ENCODE peak calls at places on chromosome 19, in eight cellular contexts. One of them, this sample, is unnamed.

GRCh38 chr19:1098177-1099051 is 3.2 kb upstream of the POLR2E start:
- DNase-seq in fibroblast of mammary gland: peak; percentile 51
- DNase-seq in WTC11: no peak
- DNase-seq in glutamatergic neuron: no peak
- DNase-seq in epithelial cell of esophagus: peak; percentile 93
- DNase-seq in type B pancreatic cell: no peak
- DNase-seq in brain microvascular endothelial cell: no peak
- DNase-seq in left ventricle myocardium inferior: no peak
- DNase-seq in this sample: peak; percentile 82

GRCh38 chr19:8210660-8211101 is 1.5 kb downstream of the CERS4 start:
- DNase-seq in fibroblast of mammary gland: no peak
- DNase-seq in WTC11: no peak
- DNase-seq in glutamatergic neuron: no peak
- DNase-seq in epithelial cell of esophagus: no peak
- DNase-seq in type B pancreatic cell: no peak
- DNase-seq in brain microvascular endothelial cell: no peak
- DNase-seq in left ventricle myocardium inferior: no peak
- DNase-seq in this sample: no peak

GRCh38 chr19:47158879-47159509 is 28.4 kb downstream of the SAE1 start:
- DNase-seq in fibroblast of mammary gland: no peak
- DNase-seq in WTC11: no peak
- DNase-seq in glutamatergic neuron: no peak
- DNase-seq in epithelial cell of esophagus: peak; percentile 85
- DNase-seq in type B pancreatic cell: no peak
- DNase-seq in brain microvascular endothelial cell: peak; percentile 27
- DNase-seq in left ventricle myocardium inferior: no peak
- DNase-seq in this sample: peak; percentile 68

GRCh38 chr19:31517466-31518180 is 168.4 kb upstream of the TSHZ3 start:
- DNase-seq in fibroblast of mammary gland: no peak
- DNase-seq in WTC11: no peak
- DNase-seq in glutamatergic neuron: no peak
- DNase-seq in epithelial cell of esophagus: no peak
- DNase-seq in type B pancreatic cell: peak; percentile 64
- DNase-seq in brain microvascular endothelial cell: no peak
- DNase-seq in left ventricle myocardium inferior: no peak
- DNase-seq in this sample: no peak

GRCh38 chr19:8212212-8212611 is 3.0 kb downstream of the CERS4 start:
- DNase-seq in fibroblast of mammary gland: no peak
- DNase-seq in WTC11: no peak
- DNase-seq in glutamatergic neuron: no peak
- DNase-seq in epithelial cell of esophagus: no peak
- DNase-seq in type B pancreatic cell: no peak
- DNase-seq in brain microvascular endothelial cell: no peak
- DNase-seq in left ventricle myocardium inferior: no peak
- DNase-seq in this sample: no peak

GRCh38 chr19:40265055-40265762 is 19.9 kb downstream of the AKT2 start:
- DNase-seq in fibroblast of mammary gland: no peak
- DNase-seq in WTC11: no peak
- DNase-seq in glutamatergic neuron: no peak
- DNase-seq in epithelial cell of esophagus: no peak
- DNase-seq in type B pancreatic cell: no peak
- DNase-seq in brain microvascular endothelial cell: no peak
- DNase-seq in left ventricle myocardium inferior: peak; percentile 12
- DNase-seq in this sample: no peak

GRCh38 chr19:46975918-46976782 is 43.5 kb upstream of the NPAS1 start:
- DNase-seq in fibroblast of mammary gland: peak; percentile 94
- DNase-seq in WTC11: peak; percentile 40
- DNase-seq in glutamatergic neuron: no peak
- DNase-seq in epithelial cell of esophagus: peak; percentile 70
- DNase-seq in type B pancreatic cell: no peak
- DNase-seq in brain microvascular endothelial cell: peak; percentile 92
- DNase-seq in left ventricle myocardium inferior: peak; percentile 96
- DNase-seq in this sample: peak; percentile 61

GRCh38 chr19:1700733-1701663 is 48.6 kb upstream of the TCF3 start:
- DNase-seq in fibroblast of mammary gland: no peak
- DNase-seq in WTC11: no peak
- DNase-seq in glutamatergic neuron: no peak
- DNase-seq in epithelial cell of esophagus: no peak
- DNase-seq in type B pancreatic cell: no peak
- DNase-seq in brain microvascular endothelial cell: no peak
- DNase-seq in left ventricle myocardium inferior: no peak
- DNase-seq in this sample: no peak

GRCh38 chr19:5154129-5154798 is 185.4 kb downstream of the KDM4B start:
- DNase-seq in fibroblast of mammary gland: peak; percentile 10
- DNase-seq in WTC11: peak; percentile 90
- DNase-seq in glutamatergic neuron: peak; percentile 80
- DNase-seq in epithelial cell of esophagus: no peak
- DNase-seq in type B pancreatic cell: peak; percentile 70
- DNase-seq in brain microvascular endothelial cell: no peak
- DNase-seq in left ventricle myocardium inferior: no peak
- DNase-seq in this sample: peak; percentile 50

GRCh38 chr19:29383696-29384095 is 142.1 kb upstream of the VSTM2B start:
- DNase-seq in fibroblast of mammary gland: no peak
- DNase-seq in WTC11: no peak
- DNase-seq in glutamatergic neuron: no peak
- DNase-seq in epithelial cell of esophagus: no peak
- DNase-seq in type B pancreatic cell: no peak
- DNase-seq in brain microvascular endothelial cell: no peak
- DNase-seq in left ventricle myocardium inferior: no peak
- DNase-seq in this sample: no peak

GRCh38 chr19:21698215-21698614 is 69.2 kb downstream of the ZNF100 start:
- DNase-seq in fibroblast of mammary gland: peak; percentile 18
- DNase-seq in WTC11: no peak
- DNase-seq in glutamatergic neuron: no peak
- DNase-seq in epithelial cell of esophagus: peak; percentile 23
- DNase-seq in type B pancreatic cell: no peak
- DNase-seq in brain microvascular endothelial cell: no peak
- DNase-seq in left ventricle myocardium inferior: no peak
- DNase-seq in this sample: peak; percentile 11

GRCh38 chr19:35346193-35347052 is 1.3 kb upstream of the FFAR1 start:
- DNase-seq in fibroblast of mammary gland: no peak
- DNase-seq in WTC11: no peak
- DNase-seq in glutamatergic neuron: no peak
- DNase-seq in epithelial cell of esophagus: no peak
- DNase-seq in type B pancreatic cell: peak; percentile 48
- DNase-seq in brain microvascular endothelial cell: no peak
- DNase-seq in left ventricle myocardium inferior: no peak
- DNase-seq in this sample: no peak

GRCh38 chr19:43662487-43662886 is 7.5 kb downstream of the PLAUR start:
- DNase-seq in fibroblast of mammary gland: peak; percentile 23
- DNase-seq in WTC11: no peak
- DNase-seq in glutamatergic neuron: no peak
- DNase-seq in epithelial cell of esophagus: no peak
- DNase-seq in type B pancreatic cell: no peak
- DNase-seq in brain microvascular endothelial cell: no peak
- DNase-seq in left ventricle myocardium inferior: no peak
- DNase-seq in this sample: peak; percentile 40

DNA sequence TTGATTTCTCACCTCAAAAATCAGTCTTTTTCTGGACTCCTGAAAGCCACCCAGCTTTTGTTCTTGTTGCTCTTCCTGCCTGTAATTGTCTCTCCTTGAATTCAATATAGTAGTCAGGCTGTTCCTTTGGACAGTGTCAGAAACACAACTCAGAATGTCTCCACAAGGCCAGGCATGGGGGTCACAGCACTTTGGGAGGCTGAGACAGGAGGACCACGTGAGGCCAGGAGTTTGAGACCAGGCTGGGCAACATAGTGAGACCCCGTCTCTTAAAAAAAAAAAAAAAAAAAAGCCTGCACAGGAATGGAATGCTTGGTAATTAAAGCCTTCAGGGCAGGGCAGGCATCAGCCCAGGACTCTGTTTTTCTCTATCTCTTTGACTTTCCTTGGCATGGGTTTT is 8.9 kb upstream of the BAX start:
- DNase-seq in fibroblast of mammary gland: no peak
- DNase-seq in WTC11: no peak
- DNase-seq in glutamatergic neuron: no peak
- DNase-seq in epithelial cell of esophagus: no peak
- DNase-seq in type B pancreatic cell: no peak
- DNase-seq in brain microvascular endothelial cell: no peak
- DNase-seq in left ventricle myocardium inferior: no peak
- DNase-seq in this sample: no peak
- TF ChIP-seq CTCF in fibroblast of mammary gland: no peak
- TF ChIP-seq CTCF in WTC11: no peak
- TF ChIP-seq CTCF in glutamatergic neuron: no peak
- TF ChIP-seq CTCF in epithelial cell of esophagus: no peak
- TF ChIP-seq CTCF in type B pancreatic cell: no peak
- TF ChIP-seq CTCF in brain microvascular endothelial cell: no peak
- TF ChIP-seq CTCF in left ventricle myocardium inferior: no peak
- TF ChIP-seq CTCF in this sample: no peak

DNA sequence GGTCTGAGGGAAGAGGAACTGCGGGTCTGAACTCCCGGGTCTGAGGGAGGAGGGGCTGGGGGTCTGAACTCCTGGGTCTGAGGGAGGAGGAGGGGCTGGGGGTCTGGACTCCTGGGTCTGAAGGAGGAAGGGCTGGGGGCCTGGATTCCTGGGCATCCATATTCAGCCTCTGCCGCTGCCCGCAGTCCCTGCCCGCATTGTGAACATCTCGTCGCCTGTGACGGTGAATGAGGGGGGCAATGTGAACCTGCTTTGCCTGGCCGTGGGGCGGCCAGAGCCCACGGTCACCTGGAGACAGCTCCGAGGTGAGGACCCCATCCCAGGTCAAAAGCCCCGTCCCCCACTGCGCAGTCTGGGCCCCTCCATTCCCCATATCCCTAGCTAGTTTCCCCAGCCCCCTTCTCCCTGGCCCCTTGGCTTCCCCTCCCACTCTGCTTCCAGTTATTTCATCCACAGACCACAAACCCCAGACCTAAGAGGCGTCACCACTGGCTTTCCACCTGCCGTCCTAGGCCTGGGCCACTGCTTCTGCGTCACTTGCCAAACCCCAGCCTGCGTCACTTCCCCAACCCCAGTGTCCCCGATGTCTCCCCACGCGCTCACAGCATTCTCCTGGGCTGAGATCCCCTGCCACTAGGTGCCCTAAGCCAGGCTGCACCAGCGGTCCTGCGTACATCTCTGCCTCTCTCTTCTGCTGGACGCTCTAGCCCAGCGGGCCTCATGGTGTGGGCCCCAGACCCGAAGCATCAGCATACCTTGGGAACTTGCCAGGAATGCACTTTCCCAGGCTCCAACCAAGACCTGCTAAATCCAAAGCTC is 13.9 kb downstream of the IGLON5 start:
- DNase-seq in fibroblast of mammary gland: no peak
- DNase-seq in WTC11: no peak
- DNase-seq in glutamatergic neuron: no peak
- DNase-seq in epithelial cell of esophagus: no peak
- DNase-seq in type B pancreatic cell: no peak
- DNase-seq in brain microvascular endothelial cell: no peak
- DNase-seq in left ventricle myocardium inferior: no peak
- DNase-seq in this sample: no peak
- TF ChIP-seq CTCF in fibroblast of mammary gland: no peak
- TF ChIP-seq CTCF in WTC11: no peak
- TF ChIP-seq CTCF in glutamatergic neuron: no peak
- TF ChIP-seq CTCF in epithelial cell of esophagus: no peak
- TF ChIP-seq CTCF in type B pancreatic cell: no peak
- TF ChIP-seq CTCF in brain microvascular endothelial cell: no peak
- TF ChIP-seq CTCF in left ventricle myocardium inferior: no peak
- TF ChIP-seq CTCF in this sample: no peak

DNA sequence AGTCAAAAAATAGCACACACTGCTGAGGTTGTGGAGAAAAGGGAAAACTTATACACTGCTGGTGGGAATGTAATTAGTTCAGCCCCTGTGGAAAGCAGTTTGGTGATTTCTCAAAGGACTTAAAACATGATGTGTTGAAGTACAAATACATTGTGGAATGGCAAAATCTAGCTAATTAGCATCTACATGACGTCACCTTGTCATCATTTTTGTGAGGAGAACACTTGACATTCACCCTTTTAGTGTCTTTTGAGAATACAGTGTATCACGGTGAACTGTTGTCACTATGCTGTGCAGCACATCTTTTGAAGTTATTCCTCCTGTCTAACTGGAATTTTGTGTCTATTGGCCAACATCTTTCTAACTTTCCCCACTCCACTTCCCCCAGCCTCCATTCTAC is 5.6 kb downstream of the OR7A10 start:
- DNase-seq in fibroblast of mammary gland: no peak
- DNase-seq in WTC11: no peak
- DNase-seq in glutamatergic neuron: no peak
- DNase-seq in epithelial cell of esophagus: no peak
- DNase-seq in type B pancreatic cell: no peak
- DNase-seq in brain microvascular endothelial cell: no peak
- DNase-seq in left ventricle myocardium inferior: no peak
- DNase-seq in this sample: no peak
- TF ChIP-seq CTCF in fibroblast of mammary gland: no peak
- TF ChIP-seq CTCF in WTC11: no peak
- TF ChIP-seq CTCF in glutamatergic neuron: no peak
- TF ChIP-seq CTCF in epithelial cell of esophagus: no peak
- TF ChIP-seq CTCF in type B pancreatic cell: no peak
- TF ChIP-seq CTCF in brain microvascular endothelial cell: no peak
- TF ChIP-seq CTCF in left ventricle myocardium inferior: no peak
- TF ChIP-seq CTCF in this sample: no peak

DNA sequence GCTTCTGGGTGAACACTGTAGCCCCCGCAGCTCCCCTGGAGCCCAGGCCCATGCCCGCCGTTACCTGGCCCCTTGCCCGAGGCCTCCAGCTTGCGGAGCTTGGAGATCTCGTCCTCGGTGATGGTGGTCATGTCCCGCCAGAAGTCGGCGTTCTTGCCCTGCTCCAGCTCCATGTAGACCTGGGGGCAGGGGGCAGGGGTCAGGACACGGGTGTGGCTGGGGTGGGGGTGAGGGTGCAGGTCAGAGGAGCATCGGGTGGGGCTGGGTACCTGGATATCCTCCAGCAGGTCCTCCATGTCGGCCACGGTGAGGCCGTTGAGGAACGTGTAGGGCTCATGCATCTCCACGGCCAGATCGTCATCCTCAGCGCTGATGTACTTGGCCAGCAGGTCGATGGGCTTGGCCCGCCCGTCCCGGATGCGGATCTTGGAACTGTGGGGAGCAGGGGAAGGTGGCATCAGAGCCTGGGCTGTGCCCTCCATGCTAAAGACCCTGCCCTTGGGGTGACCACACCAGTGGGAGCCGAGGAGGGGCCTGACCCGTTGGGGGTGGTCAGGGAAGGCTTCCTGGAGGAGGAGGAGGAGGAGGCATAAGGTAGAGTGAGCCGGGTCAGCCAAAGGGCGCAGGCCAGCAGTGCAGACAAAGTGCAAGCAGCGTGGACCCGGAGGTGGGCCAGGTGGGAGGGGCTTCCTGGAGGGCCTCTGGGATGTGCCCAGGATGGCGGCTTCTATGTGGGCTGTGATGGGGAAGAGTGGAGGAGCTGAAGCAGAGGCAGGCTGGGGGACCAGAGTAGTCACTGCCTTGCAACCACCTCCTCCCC is 7.6 kb downstream of the CACTIN start:
- DNase-seq in fibroblast of mammary gland: no peak
- DNase-seq in WTC11: no peak
- DNase-seq in glutamatergic neuron: no peak
- DNase-seq in epithelial cell of esophagus: no peak
- DNase-seq in type B pancreatic cell: no peak
- DNase-seq in brain microvascular endothelial cell: no peak
- DNase-seq in left ventricle myocardium inferior: no peak
- DNase-seq in this sample: no peak
- TF ChIP-seq CTCF in fibroblast of mammary gland: no peak
- TF ChIP-seq CTCF in WTC11: peak; percentile 33
- TF ChIP-seq CTCF in glutamatergic neuron: peak; percentile 41
- TF ChIP-seq CTCF in epithelial cell of esophagus: no peak
- TF ChIP-seq CTCF in type B pancreatic cell: no peak
- TF ChIP-seq CTCF in brain microvascular endothelial cell: no peak
- TF ChIP-seq CTCF in left ventricle myocardium inferior: no peak
- TF ChIP-seq CTCF in this sample: no peak